ENCODE peak calls at places on chromosomes 13 and 19, in nine cellular contexts. V is M059J; R is T-helper 1 cell; Q is naive thymus-derived CD4-positive, alpha-beta T cell; I is activated naive CD4-positive, alpha-beta T cell; U is psoas muscle; K is suprapubic skin; W is LHCN-M2; X is stimulated activated CD8-positive, alpha-beta memory T cell treated with anti-CD3 and anti-CD28 coated beads, Interleukin-4, amount 100 ng/mL, for 24 hours. E is an unnamed sample.

GRCh38 chr13:44853641-44854040 is 135.6 kb downstream of the NUFIP1 start:
- DNase-seq in V (no peak), R (no peak), Q (no peak), I (no peak), U (no peak), K (no peak), W (peak), X (no peak), E (no peak)

GRCh38 chr19:7611541-7612279 is 16.0 kb downstream of the CAMSAP3 start:
- DNase-seq in V (no peak), R (no peak), Q (no peak), I (no peak), U (no peak), K (no peak), W (no peak), X (no peak), E (no peak)

GRCh38 chr19:55495646-55496349 is 7.6 kb downstream of the SSC5D start:
- DNase-seq in V (peak), R (no peak), Q (no peak), I (no peak), U (no peak), K (no peak), W (peak), X (no peak), E (no peak)

GRCh38 chr19:16828990-16829821 is at the start of gene SIN3B:
- DNase-seq in V (peak), R (peak), Q (peak), I (peak), U (peak), K (peak), W (peak), X (peak), E (peak)

GRCh38 chr13:107365466-107366215 is 797.7 kb upstream of the ARGLU1 start:
- DNase-seq in V (no peak), R (no peak), Q (no peak), I (no peak), U (no peak), K (no peak), W (no peak), X (no peak), E (no peak)

GRCh38 chr13:51041126-51041525 is 69.9 kb downstream of the C13orf42 start:
- DNase-seq in V (no peak), R (no peak), Q (no peak), I (no peak), U (no peak), K (no peak), W (no peak), X (no peak), E (no peak)

GRCh38 chr19:49924004-49924880 is 4.8 kb upstream of the ATF5 start:
- DNase-seq in V (no peak), R (no peak), Q (no peak), I (no peak), U (peak), K (no peak), W (no peak), X (no peak), E (no peak)

GRCh38 chr19:35937345-35938281 is 1.4 kb downstream of the LRFN3 start:
- DNase-seq in V (no peak), R (no peak), Q (no peak), I (no peak), U (no peak), K (no peak), W (no peak), X (no peak), E (no peak)